ENCODE peak calls at places on chromosomes 5 and 9, in five cellular contexts. One of them, this sample, is unnamed.
A peak's percentile ranks its signal among the peaks of the same experiment; 100 is the strongest.

GRCh38 chr5:177402271-177403043 is 2.0 kb upstream of the PFN3 start:
- DNase-seq in thyroid gland: peak; percentile 92
- DNase-seq in upper lobe of right lung: peak; percentile 87
- DNase-seq in left ventricle myocardium inferior: peak; percentile 32
- DNase-seq in mammary epithelial cell: peak; percentile 66
- DNase-seq in this sample: no peak

GRCh38 chr5:181246276-181247050 is 2.8 kb upstream of the RACK1 start:
- DNase-seq in thyroid gland: peak; percentile 90
- DNase-seq in upper lobe of right lung: peak; percentile 96
- DNase-seq in left ventricle myocardium inferior: peak; percentile 94
- DNase-seq in mammary epithelial cell: peak; percentile 84
- DNase-seq in this sample: peak; percentile 92

GRCh38 chr9:86601697-86602096 is 247.5 kb upstream of the TUT7 start:
- DNase-seq in thyroid gland: peak; percentile 12
- DNase-seq in upper lobe of right lung: no peak
- DNase-seq in left ventricle myocardium inferior: no peak
- DNase-seq in mammary epithelial cell: peak; percentile 60
- DNase-seq in this sample: no peak

GRCh38 chr5:71589903-71590302 is 2.8 kb downstream of the MCCC2 start:
- DNase-seq in thyroid gland: no peak
- DNase-seq in upper lobe of right lung: no peak
- DNase-seq in left ventricle myocardium inferior: no peak
- DNase-seq in mammary epithelial cell: no peak
- DNase-seq in this sample: no peak

GRCh38 chr5:14590949-14591348 is 9.4 kb downstream of the OTULINL start:
- DNase-seq in thyroid gland: no peak
- DNase-seq in upper lobe of right lung: no peak
- DNase-seq in left ventricle myocardium inferior: no peak
- DNase-seq in mammary epithelial cell: no peak
- DNase-seq in this sample: no peak

GRCh38 chr5:98349251-98349989 is 424.0 kb upstream of the RGMB start:
- DNase-seq in thyroid gland: no peak
- DNase-seq in upper lobe of right lung: no peak
- DNase-seq in left ventricle myocardium inferior: no peak
- DNase-seq in mammary epithelial cell: peak; percentile 66
- DNase-seq in this sample: no peak

GRCh38 chr5:125372694-125373621 is 626.5 kb upstream of the ZNF608 start:
- DNase-seq in thyroid gland: no peak
- DNase-seq in upper lobe of right lung: no peak
- DNase-seq in left ventricle myocardium inferior: no peak
- DNase-seq in mammary epithelial cell: peak; percentile 53
- DNase-seq in this sample: no peak

GRCh38 chr5:73411927-73412596 is 36.5 kb downstream of the FOXD1 start:
- DNase-seq in thyroid gland: no peak
- DNase-seq in upper lobe of right lung: no peak
- DNase-seq in left ventricle myocardium inferior: no peak
- DNase-seq in mammary epithelial cell: no peak
- DNase-seq in this sample: no peak

GRCh38 chr5:3386676-3387075 is 209.0 kb upstream of the IRX1 start:
- DNase-seq in thyroid gland: no peak
- DNase-seq in upper lobe of right lung: no peak
- DNase-seq in left ventricle myocardium inferior: no peak
- DNase-seq in mammary epithelial cell: no peak
- DNase-seq in this sample: no peak

GRCh38 chr5:68046445-68046844 is 169.1 kb upstream of the PIK3R1 start:
- DNase-seq in thyroid gland: no peak
- DNase-seq in upper lobe of right lung: no peak
- DNase-seq in left ventricle myocardium inferior: no peak
- DNase-seq in mammary epithelial cell: peak; percentile 96
- DNase-seq in this sample: no peak

GRCh38 chr9:83199240-83199639 is 136.3 kb upstream of the RASEF start:
- DNase-seq in thyroid gland: peak; percentile 68
- DNase-seq in upper lobe of right lung: no peak
- DNase-seq in left ventricle myocardium inferior: no peak
- DNase-seq in mammary epithelial cell: peak; percentile 46
- DNase-seq in this sample: peak; percentile 40

GRCh38 chr9:110691002-110691549 is 22.5 kb downstream of the MUSK start:
- DNase-seq in thyroid gland: no peak
- DNase-seq in upper lobe of right lung: no peak
- DNase-seq in left ventricle myocardium inferior: no peak
- DNase-seq in mammary epithelial cell: no peak
- DNase-seq in this sample: no peak

GRCh38 chr5:156402387-156402921 is 75.5 kb downstream of the SGCD start:
- DNase-seq in thyroid gland: peak; percentile 8
- DNase-seq in upper lobe of right lung: no peak
- DNase-seq in left ventricle myocardium inferior: no peak
- DNase-seq in mammary epithelial cell: no peak
- DNase-seq in this sample: no peak

GRCh38 chr5:35198096-35198495 is 32.2 kb downstream of the PRLR start:
- DNase-seq in thyroid gland: peak; percentile 75
- DNase-seq in upper lobe of right lung: peak; percentile 89
- DNase-seq in left ventricle myocardium inferior: peak; percentile 49
- DNase-seq in mammary epithelial cell: no peak
- DNase-seq in this sample: peak; percentile 87

GRCh38 chr9:105281926-105282325 is 37.5 kb downstream of the SLC44A1 start:
- DNase-seq in thyroid gland: no peak
- DNase-seq in upper lobe of right lung: no peak
- DNase-seq in left ventricle myocardium inferior: no peak
- DNase-seq in mammary epithelial cell: peak; percentile 60
- DNase-seq in this sample: no peak

GRCh38 chr5:132826424-132827082 is 3.9 kb downstream of the SHROOM1 start:
- DNase-seq in thyroid gland: no peak
- DNase-seq in upper lobe of right lung: peak; percentile 51
- DNase-seq in left ventricle myocardium inferior: no peak
- DNase-seq in mammary epithelial cell: no peak
- DNase-seq in this sample: no peak

GRCh38 chr5:172723508-172723907 is 47.5 kb downstream of the DUSP1 start:
- DNase-seq in thyroid gland: no peak
- DNase-seq in upper lobe of right lung: no peak
- DNase-seq in left ventricle myocardium inferior: no peak
- DNase-seq in mammary epithelial cell: no peak
- DNase-seq in this sample: no peak

GRCh38 chr9:124779368-124780059 is 2.6 kb downstream of the OLFML2A start:
- DNase-seq in thyroid gland: peak; percentile 81
- DNase-seq in upper lobe of right lung: peak; percentile 36
- DNase-seq in left ventricle myocardium inferior: no peak
- DNase-seq in mammary epithelial cell: peak; percentile 90
- DNase-seq in this sample: no peak

GRCh38 chr9:116090030-116090770 is 63.4 kb upstream of the PAPPA start:
- DNase-seq in thyroid gland: no peak
- DNase-seq in upper lobe of right lung: no peak
- DNase-seq in left ventricle myocardium inferior: no peak
- DNase-seq in mammary epithelial cell: peak; percentile 54
- DNase-seq in this sample: no peak

GRCh38 chr9:85586684-85587083 is 155.1 kb downstream of the AGTPBP1 start:
- DNase-seq in thyroid gland: no peak
- DNase-seq in upper lobe of right lung: no peak
- DNase-seq in left ventricle myocardium inferior: no peak
- DNase-seq in mammary epithelial cell: no peak
- DNase-seq in this sample: no peak

GRCh38 chr5:107806271-107806670 is 135.5 kb upstream of the EFNA5 start:
- DNase-seq in thyroid gland: no peak
- DNase-seq in upper lobe of right lung: no peak
- DNase-seq in left ventricle myocardium inferior: no peak
- DNase-seq in mammary epithelial cell: no peak
- DNase-seq in this sample: no peak

GRCh38 chr9:99947395-99947794 is 40.9 kb downstream of the STX17 start:
- DNase-seq in thyroid gland: no peak
- DNase-seq in upper lobe of right lung: no peak
- DNase-seq in left ventricle myocardium inferior: no peak
- DNase-seq in mammary epithelial cell: no peak
- DNase-seq in this sample: no peak

GRCh38 chr5:59810041-59810440 is 83.5 kb downstream of the PDE4D start:
- DNase-seq in thyroid gland: peak; percentile 64
- DNase-seq in upper lobe of right lung: peak; percentile 83
- DNase-seq in left ventricle myocardium inferior: peak; percentile 68
- DNase-seq in mammary epithelial cell: peak; percentile 40
- DNase-seq in this sample: peak; percentile 71

GRCh38 chr9:89226076-89226475 is 47.5 kb upstream of the SHC3 start:
- DNase-seq in thyroid gland: peak; percentile 10
- DNase-seq in upper lobe of right lung: no peak
- DNase-seq in left ventricle myocardium inferior: peak; percentile 19
- DNase-seq in mammary epithelial cell: no peak
- DNase-seq in this sample: no peak

GRCh38 chr5:59648038-59648831 is 245.3 kb downstream of the PDE4D start:
- DNase-seq in thyroid gland: no peak
- DNase-seq in upper lobe of right lung: no peak
- DNase-seq in left ventricle myocardium inferior: no peak
- DNase-seq in mammary epithelial cell: no peak
- DNase-seq in this sample: no peak

GRCh38 chr5:33475706-33476105 is 34.9 kb downstream of the TARS1 start:
- DNase-seq in thyroid gland: no peak
- DNase-seq in upper lobe of right lung: no peak
- DNase-seq in left ventricle myocardium inferior: no peak
- DNase-seq in mammary epithelial cell: no peak
- DNase-seq in this sample: no peak

GRCh38 chr5:83470920-83471404 is 582 bp upstream of the VCAN start:
- DNase-seq in thyroid gland: no peak
- DNase-seq in upper lobe of right lung: no peak
- DNase-seq in left ventricle myocardium inferior: no peak
- DNase-seq in mammary epithelial cell: no peak
- DNase-seq in this sample: no peak

GRCh38 chr5:142522983-142523382 is 162.9 kb downstream of the FGF1 start:
- DNase-seq in thyroid gland: no peak
- DNase-seq in upper lobe of right lung: no peak
- DNase-seq in left ventricle myocardium inferior: no peak
- DNase-seq in mammary epithelial cell: no peak
- DNase-seq in this sample: peak; percentile 66

GRCh38 chr5:142530904-142531303 is 155.0 kb downstream of the FGF1 start:
- DNase-seq in thyroid gland: no peak
- DNase-seq in upper lobe of right lung: no peak
- DNase-seq in left ventricle myocardium inferior: no peak
- DNase-seq in mammary epithelial cell: no peak
- DNase-seq in this sample: no peak

GRCh38 chr5:142527664-142528295 is 158.1 kb downstream of the FGF1 start:
- DNase-seq in thyroid gland: no peak
- DNase-seq in upper lobe of right lung: no peak
- DNase-seq in left ventricle myocardium inferior: no peak
- DNase-seq in mammary epithelial cell: no peak
- DNase-seq in this sample: no peak

GRCh38 chr5:142529626-142530278 is 156.1 kb downstream of the FGF1 start:
- DNase-seq in thyroid gland: no peak
- DNase-seq in upper lobe of right lung: no peak
- DNase-seq in left ventricle myocardium inferior: no peak
- DNase-seq in mammary epithelial cell: peak; percentile 97
- DNase-seq in this sample: no peak

GRCh38 chr5:142527234-142527633 is 158.7 kb downstream of the FGF1 start:
- DNase-seq in thyroid gland: no peak
- DNase-seq in upper lobe of right lung: no peak
- DNase-seq in left ventricle myocardium inferior: no peak
- DNase-seq in mammary epithelial cell: no peak
- DNase-seq in this sample: no peak
- H3K27ac ChIP-seq in thyroid gland: no peak overlapping the region
- H3K27ac ChIP-seq in upper lobe of right lung: no peak overlapping the region
- H3K27ac ChIP-seq in left ventricle myocardium inferior: no peak overlapping the region
- H3K27ac ChIP-seq in mammary epithelial cell: no peak overlapping the region
- H3K27ac ChIP-seq in this sample: no peak overlapping the region

GRCh38 chr9:38227061-38227540 is 158.1 kb upstream of the SHB start:
- DNase-seq in thyroid gland: peak; percentile 72
- DNase-seq in upper lobe of right lung: peak; percentile 76
- DNase-seq in left ventricle myocardium inferior: no peak
- DNase-seq in mammary epithelial cell: peak; percentile 95
- DNase-seq in this sample: peak; percentile 59

GRCh38 chr9:38224941-38225340 is 155.9 kb upstream of the SHB start:
- DNase-seq in thyroid gland: no peak
- DNase-seq in upper lobe of right lung: peak; percentile 33
- DNase-seq in left ventricle myocardium inferior: no peak
- DNase-seq in mammary epithelial cell: no peak
- DNase-seq in this sample: no peak

GRCh38 chr9:38228331-38229122 is 159.5 kb upstream of the SHB start:
- DNase-seq in thyroid gland: no peak
- DNase-seq in upper lobe of right lung: no peak
- DNase-seq in left ventricle myocardium inferior: no peak
- DNase-seq in mammary epithelial cell: no peak
- DNase-seq in this sample: no peak

GRCh38 chr9:38227656-38228055 is 158.6 kb upstream of the SHB start:
- DNase-seq in thyroid gland: no peak
- DNase-seq in upper lobe of right lung: peak; percentile 11
- DNase-seq in left ventricle myocardium inferior: no peak
- DNase-seq in mammary epithelial cell: no peak
- DNase-seq in this sample: no peak

GRCh38 chr9:38226491-38226951 is 157.5 kb upstream of the SHB start:
- DNase-seq in thyroid gland: peak; percentile 15
- DNase-seq in upper lobe of right lung: peak; percentile 52
- DNase-seq in left ventricle myocardium inferior: no peak
- DNase-seq in mammary epithelial cell: no peak
- DNase-seq in this sample: peak; percentile 40
- H3K27me3 ChIP-seq in thyroid gland: no peaks in the 10 kb centered on the region
- H3K27me3 ChIP-seq in upper lobe of right lung: no peaks in the 10 kb centered on the region
- H3K27me3 ChIP-seq in left ventricle myocardium inferior: peaks cover 82% of the 10 kb centered on the region
- H3K27me3 ChIP-seq in mammary epithelial cell: no peaks in the 10 kb centered on the region
- H3K27me3 ChIP-seq in this sample: no peaks in the 10 kb centered on the region

DNA sequence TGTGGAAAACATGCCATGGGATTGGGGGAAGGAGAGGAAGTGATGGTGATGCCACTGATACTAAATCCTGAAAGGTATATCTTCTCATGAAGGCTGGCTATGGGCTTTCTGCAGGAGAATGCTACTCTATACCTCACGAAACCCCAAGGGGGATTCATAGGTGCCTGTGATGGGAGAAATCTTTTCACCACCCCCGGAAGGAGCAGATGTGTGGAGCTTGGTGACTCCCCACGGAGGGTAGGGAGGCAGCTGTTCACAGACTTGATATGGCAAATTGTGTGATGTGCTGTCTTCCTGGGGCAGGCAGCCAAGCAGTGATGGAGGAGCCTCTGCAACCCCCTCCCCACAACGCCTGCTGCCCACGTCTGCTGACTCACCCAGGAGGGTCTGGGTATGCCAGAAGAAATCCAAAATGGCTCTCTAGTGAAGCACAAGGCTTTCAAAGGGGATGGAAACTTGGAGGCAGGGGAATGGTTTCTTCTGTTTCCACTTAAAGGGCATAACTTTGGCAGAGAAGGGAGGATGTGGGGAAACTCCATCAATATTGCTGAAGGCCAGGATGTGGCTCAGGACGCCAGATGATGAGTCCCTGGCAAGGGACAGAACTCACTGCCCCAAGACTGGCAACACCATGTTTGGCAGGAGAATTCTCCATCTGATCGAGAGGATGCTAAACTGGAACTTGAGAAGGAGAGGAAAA is 188.4 kb downstream of the GABBR2 start:
- DNase-seq in thyroid gland: no peak
- DNase-seq in upper lobe of right lung: no peak
- DNase-seq in left ventricle myocardium inferior: no peak
- DNase-seq in mammary epithelial cell: no peak
- DNase-seq in this sample: no peak
- H3K27ac ChIP-seq in thyroid gland: no peak overlapping the region
- H3K27ac ChIP-seq in upper lobe of right lung: no peak overlapping the region
- H3K27ac ChIP-seq in left ventricle myocardium inferior: no peak overlapping the region
- H3K27ac ChIP-seq in mammary epithelial cell: no peak overlapping the region
- H3K27ac ChIP-seq in this sample: no peak overlapping the region

DNA sequence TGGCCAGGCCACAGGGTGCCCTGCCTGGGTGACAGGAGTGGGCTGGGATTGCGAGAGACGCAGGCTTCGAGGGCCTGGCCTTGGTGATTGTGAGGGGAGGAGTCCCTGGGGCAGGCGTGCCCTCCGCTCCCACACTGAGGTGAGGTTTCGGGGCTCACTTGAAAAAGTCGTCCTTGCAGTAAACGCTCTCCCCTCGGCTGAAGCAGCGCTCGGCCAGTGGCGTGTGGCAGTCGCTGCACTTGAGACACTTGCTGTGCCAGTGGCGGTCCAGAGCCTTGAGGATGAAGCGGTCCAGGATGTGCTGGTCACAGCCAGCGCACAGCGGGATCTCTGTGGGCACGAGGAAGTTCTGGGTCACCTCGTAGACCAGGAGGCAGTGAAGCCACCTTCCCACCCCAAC is 4.5 kb downstream of the LHX3 start:
- DNase-seq in thyroid gland: no peak
- DNase-seq in upper lobe of right lung: no peak
- DNase-seq in left ventricle myocardium inferior: no peak
- DNase-seq in mammary epithelial cell: no peak
- DNase-seq in this sample: no peak
- H3K27me3 ChIP-seq in thyroid gland: peaks cover 34% of the 10 kb centered on the region
- H3K27me3 ChIP-seq in upper lobe of right lung: peaks cover 95% of the 10 kb centered on the region
- H3K27me3 ChIP-seq in left ventricle myocardium inferior: peaks cover 100% of the 10 kb centered on the region
- H3K27me3 ChIP-seq in mammary epithelial cell: peaks cover 78% of the 10 kb centered on the region
- H3K27me3 ChIP-seq in this sample: peaks cover 37% of the 10 kb centered on the region